ENCODE peak calls at places on chromosome 19, in nine cellular contexts. M, P, S, K, X, Z, N, W and I are unnamed samples.

GRCh38 chr19:15432018-15432494 is 13.3 kb upstream of the AKAP8L start:
- DNase-seq in M (no peak), P (peak; percentile 46), S (no peak), K (no peak), X (peak; percentile 35), Z (no peak), N (no peak), W (peak; percentile 42), I (no peak)

GRCh38 chr19:36482876-36483275 is 6.5 kb downstream of the ZNF566 start:
- DNase-seq in M (no peak), P (no peak), S (no peak), K (no peak), X (no peak), Z (no peak), N (no peak), W (no peak), I (no peak)

GRCh38 chr19:40521276-40521675 is 54.5 kb downstream of the SPTBN4 start:
- DNase-seq in M (no peak), P (peak; percentile 38), S (no peak), K (no peak), X (no peak), Z (peak; percentile 23), N (no peak), W (peak; percentile 16), I (no peak)

GRCh38 chr19:16559896-16560295 is 12.3 kb downstream of the SLC35E1 start:
- DNase-seq in M (no peak), P (no peak), S (no peak), K (no peak), X (no peak), Z (no peak), N (no peak), W (no peak), I (no peak)

GRCh38 chr19:29535432-29535831 is 9.6 kb downstream of the VSTM2B start:
- DNase-seq in M (no peak), P (no peak), S (peak; percentile 11), K (no peak), X (no peak), Z (no peak), N (no peak), W (no peak), I (no peak)

GRCh38 chr19:5466072-5466471 is 10.9 kb downstream of the ZNRF4 start:
- DNase-seq in M (no peak), P (no peak), S (no peak), K (no peak), X (peak; percentile 48), Z (no peak), N (no peak), W (no peak), I (no peak)

GRCh38 chr19:43820098-43820860 is 6.8 kb upstream of the ZNF283 start:
- DNase-seq in M (no peak), P (peak; percentile 78), S (no peak), K (no peak), X (peak; percentile 72), Z (no peak), N (no peak), W (no peak), I (no peak)

GRCh38 chr19:31070676-31071075 is 278.6 kb downstream of the TSHZ3 start:
- DNase-seq in M (no peak), P (no peak), S (no peak), K (no peak), X (no peak), Z (no peak), N (no peak), W (no peak), I (no peak)

GRCh38 chr19:48511800-48512503 is at the start of gene LMTK3:
- DNase-seq in M (no peak), P (peak; percentile 50), S (no peak), K (no peak), X (no peak), Z (peak; percentile 36), N (no peak), W (peak; percentile 81), I (peak; percentile 90)

GRCh38 chr19:14786421-14786851 is 8.1 kb upstream of the ADGRE2 start:
- DNase-seq in M (no peak), P (peak; percentile 41), S (no peak), K (no peak), X (peak; percentile 32), Z (no peak), N (no peak), W (no peak), I (peak; percentile 24)

GRCh38 chr19:18392417-18392816 is 5.0 kb downstream of the LRRC25 start:
- DNase-seq in M (no peak), P (no peak), S (peak; percentile 86), K (no peak), X (peak; percentile 64), Z (no peak), N (no peak), W (no peak), I (no peak)

GRCh38 chr19:40341601-40342482 is 6.4 kb downstream of the C19orf47 start:
- DNase-seq in M (no peak), P (peak; percentile 57), S (no peak), K (no peak), X (peak; percentile 90), Z (no peak), N (no peak), W (no peak), I (no peak)

GRCh38 chr19:39327318-39327717 is 6.7 kb upstream of the LRFN1 start:
- DNase-seq in M (no peak), P (no peak), S (no peak), K (no peak), X (no peak), Z (no peak), N (no peak), W (no peak), I (no peak)

GRCh38 chr19:56927791-56928207 is 87.3 kb upstream of the PEG3 start:
- DNase-seq in M (no peak), P (no peak), S (no peak), K (no peak), X (no peak), Z (no peak), N (no peak), W (no peak), I (no peak)

GRCh38 chr19:50638576-50638975 is 1.1 kb downstream of the SYT3 start:
- DNase-seq in M (no peak), P (no peak), S (no peak), K (no peak), X (no peak), Z (no peak), N (no peak), W (no peak), I (no peak)

GRCh38 chr19:2345794-2346663 is 14.0 kb upstream of the TMPRSS9 start:
- DNase-seq in M (peak; percentile 60), P (peak; percentile 24), S (peak; percentile 80), K (no peak), X (no peak), Z (no peak), N (no peak), W (no peak), I (no peak)

GRCh38 chr19:40219721-40220276 is 1.6 kb upstream of the TTC9B start:
- DNase-seq in M (no peak), P (peak; percentile 90), S (no peak), K (peak; percentile 56), X (no peak), Z (peak; percentile 87), N (no peak), W (no peak), I (no peak)

GRCh38 chr19:12374026-12374425 is 8.5 kb upstream of the ZNF442 start:
- DNase-seq in M (no peak), P (no peak), S (no peak), K (no peak), X (no peak), Z (no peak), N (no peak), W (no peak), I (no peak)

GRCh38 chr19:13835791-13836723 is 40.8 kb downstream of the ZSWIM4 start:
- DNase-seq in M (peak; percentile 24), P (peak; percentile 50), S (no peak), K (no peak), X (peak; percentile 71), Z (peak; percentile 84), N (peak; percentile 88), W (no peak), I (no peak)

GRCh38 chr19:46603195-46603637 is 2.1 kb downstream of the CALM3 start:
- DNase-seq in M (peak; percentile 90), P (no peak), S (peak; percentile 59), K (no peak), X (no peak), Z (no peak), N (no peak), W (no peak), I (no peak)
- H3K4me1 ChIP-seq in M (peaks cover 18% of the 10 kb centered on the region), P (peaks cover 21% of the 10 kb centered on the region), S (peaks cover 63% of the 10 kb centered on the region), K (peaks cover 22% of the 10 kb centered on the region), X (peaks cover 59% of the 10 kb centered on the region), Z (peaks cover 26% of the 10 kb centered on the region), N (peaks cover 51% of the 10 kb centered on the region), W (peaks cover 37% of the 10 kb centered on the region), I (peaks cover 30% of the 10 kb centered on the region)

DNA sequence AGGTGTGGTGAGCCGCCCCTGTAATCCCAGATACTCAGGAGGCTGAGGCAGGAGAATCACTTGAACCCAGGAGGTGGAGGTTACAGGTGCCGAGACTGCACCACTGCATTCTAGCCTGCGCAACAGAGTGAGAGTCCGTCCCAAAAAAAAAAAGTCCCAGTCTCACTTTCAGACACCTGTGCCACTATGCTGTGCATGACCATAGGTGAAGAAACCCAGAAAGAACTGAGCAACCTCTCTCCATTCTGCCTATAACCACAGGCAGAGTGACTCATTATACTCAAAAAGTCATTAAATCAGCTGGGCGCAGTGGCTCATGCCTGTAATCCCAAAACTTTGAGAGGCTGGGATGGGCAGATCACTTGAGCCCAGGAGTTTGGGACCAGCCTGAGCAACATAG is 45.3 kb upstream of the SLC7A9 start:
- DNase-seq in M (no peak), P (peak; percentile 27), S (no peak), K (no peak), X (no peak), Z (no peak), N (no peak), W (no peak), I (no peak)
- H3K27ac ChIP-seq in M (no peak overlapping the region), P (no peak overlapping the region), S (no peak overlapping the region), K (no peak overlapping the region), X (no peak overlapping the region), Z (no peak overlapping the region), N (no peak overlapping the region), W (no peak overlapping the region), I (no peak overlapping the region)

GRCh38 chr19:9474975-9475374 is 23.4 kb downstream of the ZNF560 start:
- DNase-seq in M (no peak), P (no peak), S (no peak), K (no peak), X (no peak), Z (no peak), N (no peak), W (no peak), I (no peak)
- H3K9me3 ChIP-seq in M (no peaks in the 10 kb centered on the region), P (peaks cover 3% of the 10 kb centered on the region), S (peaks cover 92% of the 10 kb centered on the region), K (peaks cover 8% of the 10 kb centered on the region), X (peaks cover 10% of the 10 kb centered on the region), Z (peaks cover 85% of the 10 kb centered on the region), N (peaks cover 11% of the 10 kb centered on the region), W (peaks cover 11% of the 10 kb centered on the region), I (no peaks in the 10 kb centered on the region)

DNA sequence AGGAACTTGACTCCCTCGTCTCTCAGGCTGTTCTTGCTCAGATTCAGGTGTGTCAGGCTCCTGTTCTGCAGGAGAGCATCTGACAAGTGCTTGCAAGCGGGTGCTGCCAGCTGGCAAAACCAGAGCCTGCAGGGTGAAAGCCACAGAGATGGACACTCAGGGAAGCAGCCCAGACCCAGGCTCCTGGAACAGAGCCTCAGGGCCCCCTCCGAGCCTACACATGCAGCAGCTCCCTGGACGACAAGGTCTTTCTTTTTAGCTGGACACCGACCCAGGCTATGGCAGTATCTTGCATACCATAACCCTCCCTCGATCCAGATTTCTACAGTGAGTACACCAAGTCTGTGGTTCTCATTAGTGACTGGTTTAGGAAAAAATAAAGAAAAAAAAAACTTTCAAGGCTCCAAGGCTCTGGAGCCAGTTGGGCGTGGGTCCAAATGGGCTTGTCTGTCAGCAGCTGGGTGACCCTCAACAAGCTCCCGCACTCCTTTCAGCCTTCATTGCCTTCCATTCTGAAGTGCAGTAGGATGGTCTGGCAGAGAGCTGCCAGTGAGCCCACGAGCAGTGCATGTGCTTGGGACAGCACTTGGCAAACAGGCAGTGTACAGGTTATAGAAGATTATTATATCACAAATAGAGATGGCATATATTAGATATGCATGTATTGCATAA is 29.9 kb downstream of the NLRP13 start:
- DNase-seq in M (no peak), P (no peak), S (no peak), K (no peak), X (no peak), Z (no peak), N (peak; percentile 8), W (no peak), I (no peak)
- H3K4me1 ChIP-seq in M (no peaks in the 10 kb centered on the region), P (no peaks in the 10 kb centered on the region), S (no peaks in the 10 kb centered on the region), K (no peaks in the 10 kb centered on the region), X (no peaks in the 10 kb centered on the region), Z (no peaks in the 10 kb centered on the region), N (no peaks in the 10 kb centered on the region), W (no peaks in the 10 kb centered on the region), I (no peaks in the 10 kb centered on the region)